ENCODE peak calls at places on chromosome 21, in seven cellular contexts. M is uterus, R is right lobe of liver, C is neural progenitor cell, X is lung, T is heart right ventricle, O is endothelial cell of umbilical vein. L is an unnamed sample.
A peak's percentile ranks its signal among the peaks of the same experiment; 100 is the strongest.

GRCh38 chr21:31457675-31458074 is 113.6 kb upstream of the TIAM1 start:
- DNase-seq in M (no peak), R (no peak), C (peak; percentile 28), X (no peak), T (no peak), O (no peak), L (peak; percentile 41)

GRCh38 chr21:43984905-43985689 is 27.0 kb upstream of the TRAPPC10 start:
- DNase-seq in M (no peak), R (no peak), C (no peak), X (no peak), T (no peak), O (no peak), L (no peak)

GRCh38 chr21:33434770-33435360 is 31.7 kb downstream of the IFNGR2 start:
- DNase-seq in M (no peak), R (no peak), C (no peak), X (no peak), T (peak; percentile 20), O (peak; percentile 92), L (no peak)

GRCh38 chr21:43574741-43575465 is 84.4 kb downstream of the HSF2BP start:
- DNase-seq in M (peak; percentile 76), R (no peak), C (no peak), X (no peak), T (peak; percentile 28), O (no peak), L (peak; percentile 34)

GRCh38 chr21:15604424-15604823 is 125.4 kb upstream of the USP25 start:
- DNase-seq in M (no peak), R (no peak), C (no peak), X (peak; percentile 55), T (no peak), O (peak; percentile 21), L (no peak)

GRCh38 chr21:23725576-23725975 is 1881.7 kb downstream of the MRPL39 start:
- DNase-seq in M (no peak), R (no peak), C (no peak), X (no peak), T (no peak), O (no peak), L (no peak)

GRCh38 chr21:34956416-34957316 is 92.4 kb downstream of the RUNX1 start:
- DNase-seq in M (no peak), R (no peak), C (no peak), X (no peak), T (no peak), O (no peak), L (no peak)

GRCh38 chr21:19640964-19641363 is 1237.4 kb upstream of the TMPRSS15 start:
- DNase-seq in M (no peak), R (no peak), C (no peak), X (no peak), T (no peak), O (no peak), L (no peak)

GRCh38 chr21:43884012-43884860 is 19.2 kb downstream of the AGPAT3 start:
- DNase-seq in M (no peak), R (no peak), C (peak; percentile 65), X (no peak), T (peak; percentile 33), O (peak; percentile 41), L (no peak)

DNA sequence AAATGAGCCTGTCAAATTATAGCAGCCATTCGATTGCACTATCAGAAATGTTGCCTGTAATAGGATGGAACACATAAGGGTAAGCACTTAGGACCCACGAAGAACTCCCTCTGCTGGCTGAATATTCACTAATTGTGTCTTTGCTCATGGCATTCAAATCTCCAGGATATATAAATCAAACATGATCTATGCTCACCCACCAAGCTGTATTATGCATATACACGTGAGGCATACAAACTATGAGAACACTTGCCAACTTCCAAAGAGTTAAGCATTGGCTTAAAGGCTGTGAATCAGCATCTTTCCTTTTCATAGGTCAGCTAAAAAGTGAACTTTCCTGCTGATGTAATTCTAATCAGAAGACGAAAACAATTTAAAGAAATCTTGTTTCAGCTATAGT is 34.5 kb downstream of the TMPRSS15 start:
- DNase-seq in M (no peak), R (no peak), C (peak; percentile 61), X (no peak), T (no peak), O (peak; percentile 1), L (peak; percentile 27)
- TF ChIP-seq CTCF in M (no peak), R (peak; percentile 23), C (peak; percentile 55), X (no peak), T (peak; percentile 25), O (no peak), L (no peak)

GRCh38 chr21:41640756-41641509 is 125.9 kb downstream of the RIPK4 start:
- DNase-seq in M (no peak), R (no peak), C (no peak), X (no peak), T (no peak), O (no peak), L (no peak)
- H3K4me3 ChIP-seq in M (no peak overlapping the region), R (no peak overlapping the region), C (no peak overlapping the region), X (no peak overlapping the region), T (no peak overlapping the region), O (no peak overlapping the region), L (no peak overlapping the region)

DNA sequence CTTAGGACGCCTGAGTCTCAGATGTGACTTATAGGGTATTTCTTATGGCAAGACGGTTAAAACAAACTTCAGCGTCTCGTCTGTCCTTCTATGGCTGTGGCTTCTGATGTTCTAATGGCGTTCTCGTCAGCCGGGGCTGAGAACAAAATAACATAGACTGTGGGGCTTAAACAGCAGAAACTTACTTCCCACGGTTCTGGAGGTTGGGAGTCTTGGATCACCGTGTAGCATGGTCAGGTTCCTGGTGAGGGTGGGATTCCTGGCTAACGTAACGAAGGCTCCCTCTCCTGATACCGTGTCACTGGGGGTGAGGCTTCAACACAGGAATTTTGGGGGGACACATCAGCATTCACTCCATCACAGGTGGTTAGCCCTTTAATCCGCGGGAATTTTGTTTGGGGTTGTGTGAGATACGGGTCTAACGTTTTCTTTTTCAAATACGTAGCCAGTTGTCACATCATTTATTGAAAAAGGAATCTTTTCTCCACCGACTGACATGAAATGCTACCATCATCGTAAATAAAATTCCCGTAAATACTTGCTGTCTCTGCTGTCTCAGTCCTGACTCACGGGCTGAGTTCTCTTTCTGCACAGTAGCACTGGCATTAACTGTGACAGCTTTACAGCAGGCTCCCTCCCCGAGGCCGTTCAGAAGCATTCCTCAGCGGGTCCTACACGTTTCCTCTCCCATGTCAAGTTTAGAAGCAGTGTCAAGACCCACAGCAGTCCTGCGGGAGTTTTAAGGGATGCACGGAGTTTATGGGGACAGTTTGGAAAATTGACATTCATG is 8.1 kb upstream of the POFUT2 start:
- DNase-seq in M (peak; percentile 73), R (no peak), C (no peak), X (no peak), T (peak; percentile 11), O (no peak), L (peak; percentile 10)
- H3K4me1 ChIP-seq in M (peaks cover 21% of the 10 kb centered on the region), R (peaks cover 5% of the 10 kb centered on the region), C (peaks cover 21% of the 10 kb centered on the region), X (no peaks in the 10 kb centered on the region), T (peaks cover 82% of the 10 kb centered on the region), O (peaks cover 35% of the 10 kb centered on the region), L (peaks cover 36% of the 10 kb centered on the region)

GRCh38 chr21:45836694-45837670 is 144.6 kb upstream of the COL6A1 start:
- DNase-seq in M (no peak), R (no peak), C (peak; percentile 25), X (no peak), T (no peak), O (no peak), L (no peak)
- TF ChIP-seq CTCF in M (no peak), R (no peak), C (no peak), X (no peak), T (no peak), O (no peak), L (no peak)

DNA sequence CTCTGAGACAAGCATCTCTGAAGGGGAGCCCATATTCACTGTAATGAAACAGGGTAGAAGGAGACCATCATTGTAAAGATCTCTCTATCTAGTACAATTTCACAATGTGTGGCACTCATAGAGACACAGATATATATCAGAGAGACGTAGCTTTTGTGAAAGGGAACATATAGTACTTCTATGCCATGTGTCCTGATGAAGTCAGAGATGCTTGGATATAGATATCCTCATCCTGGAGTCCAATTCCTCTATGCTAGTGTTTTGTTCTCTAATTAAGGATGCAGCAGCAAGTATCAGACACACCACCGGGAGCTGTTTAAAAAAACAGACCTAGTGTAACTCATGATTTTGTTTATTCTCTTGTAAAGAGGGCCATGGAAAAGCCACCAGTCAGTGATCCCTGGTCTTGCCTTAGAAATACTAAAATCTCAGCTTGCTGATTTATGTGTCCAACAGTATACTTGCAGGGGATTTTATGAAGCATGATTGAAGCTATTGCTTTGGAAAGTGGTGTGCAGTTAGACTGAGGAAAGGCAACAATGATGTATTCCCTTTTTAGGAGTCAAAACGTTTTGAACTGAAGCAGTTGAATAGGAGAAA is 2.5 kb downstream of the NCAM2 start:
- DNase-seq in M (no peak), R (no peak), C (no peak), X (no peak), T (no peak), O (no peak), L (no peak)
- H3K4me3 ChIP-seq in M (no peak overlapping the region), R (no peak overlapping the region), C (no peak overlapping the region), X (no peak overlapping the region), T (no peak overlapping the region), O (no peak overlapping the region), L (no peak overlapping the region)

DNA sequence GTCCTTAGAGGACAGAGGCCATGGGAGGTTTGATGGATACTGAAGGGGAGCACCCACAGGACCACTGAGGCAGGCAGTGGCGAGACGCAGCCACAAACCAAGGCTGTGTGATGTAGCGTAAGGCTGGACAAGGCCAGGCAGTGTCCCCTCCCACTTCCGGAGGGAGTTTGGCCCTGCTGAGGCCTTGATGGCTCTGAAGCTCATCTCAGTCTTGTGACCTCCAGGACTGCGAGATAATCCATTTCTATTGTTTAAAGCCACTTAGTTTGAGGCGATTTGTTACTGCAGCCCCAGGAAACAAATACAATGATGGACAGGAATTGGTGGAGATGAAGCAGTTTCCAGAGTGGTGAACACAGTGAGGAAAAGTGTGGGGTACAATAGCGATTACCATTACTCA is 15.3 kb downstream of the PIGP start:
- DNase-seq in M (no peak), R (no peak), C (peak; percentile 82), X (no peak), T (no peak), O (no peak), L (no peak)
- H3K4me1 ChIP-seq in M (no peaks in the 10 kb centered on the region), R (no peaks in the 10 kb centered on the region), C (peaks cover 49% of the 10 kb centered on the region), X (no peaks in the 10 kb centered on the region), T (peaks cover 10% of the 10 kb centered on the region), O (peaks cover 4% of the 10 kb centered on the region), L (no peaks in the 10 kb centered on the region)

GRCh38 chr21:36908260-36908908 is 58.1 kb downstream of the HLCS start:
- DNase-seq in M (no peak), R (no peak), C (no peak), X (no peak), T (no peak), O (no peak), L (no peak)
- TF ChIP-seq CTCF in M (no peak), R (no peak), C (no peak), X (no peak), T (no peak), O (no peak), L (no peak)

GRCh38 chr21:45543710-45544448 is 1.6 kb upstream of the SLC19A1 start:
- DNase-seq in M (no peak), R (peak; percentile 52), C (no peak), X (peak; percentile 27), T (peak; percentile 3), O (no peak), L (peak; percentile 12)
- H3K4me3 ChIP-seq in M (no peak overlapping the region), R (no peak overlapping the region), C (no peak overlapping the region), X (no peak overlapping the region), T (no peak overlapping the region), O (no peak overlapping the region), L (no peak overlapping the region)

DNA sequence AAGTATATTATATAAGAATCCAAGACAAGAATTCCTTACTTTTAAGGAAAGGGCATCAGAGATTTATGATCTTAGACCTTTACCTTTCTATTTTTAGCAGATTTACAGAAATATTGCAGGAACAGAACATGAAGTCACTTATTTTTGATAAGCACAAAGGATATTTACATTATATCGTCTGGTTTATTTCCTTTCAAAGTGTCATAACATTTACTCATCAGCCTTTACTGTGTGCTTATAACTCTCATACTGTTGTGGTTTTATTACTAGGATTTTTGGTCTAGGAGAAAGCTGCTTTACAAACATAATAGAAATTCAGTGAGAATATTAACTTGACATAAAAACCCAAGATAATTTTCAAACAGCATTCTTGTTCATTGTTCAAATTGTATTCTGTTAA is 47.6 kb downstream of the APP start:
- DNase-seq in M (no peak), R (no peak), C (no peak), X (no peak), T (no peak), O (no peak), L (no peak)
- H3K4me1 ChIP-seq in M (peaks cover 4% of the 10 kb centered on the region), R (peaks cover 34% of the 10 kb centered on the region), C (peaks cover 19% of the 10 kb centered on the region), X (peaks cover 33% of the 10 kb centered on the region), T (peaks cover 48% of the 10 kb centered on the region), O (peaks cover 47% of the 10 kb centered on the region), L (peaks cover 21% of the 10 kb centered on the region)

L was measured in testis.